ENCODE peak calls at places on chromosomes 3 and 15, in eight cellular contexts. J is SJSA1, L is body of pancreas, G is WERI-Rb-1, I is neural progenitor cell, P is Panc1, F is IMR-90, Y is lower lobe of right lung. U is an unnamed sample. For H3K36me3, the result is how much of the 10 kb centered on the place peaks cover.

GRCh38 chr3:159236306-159236705 is 434.5 kb downstream of the MFSD1 start:
- DNase-seq in J (no peak), L (no peak), G (no peak), I (no peak), P (no peak), F (no peak), Y (no peak), U (no peak)

GRCh38 chr15:57559875-57560274 is 31.8 kb upstream of the MYZAP start:
- DNase-seq in J (peak), L (peak), G (peak), I (peak), P (peak), F (no peak), Y (peak), U (peak)

GRCh38 chr3:141412087-141412935 is 44.0 kb downstream of the ZBTB38 start:
- DNase-seq in J (peak), L (peak), G (no peak), I (peak), P (no peak), F (peak), Y (no peak), U (peak)

GRCh38 chr15:64461577-64462162 is 1.3 kb downstream of the ZNF609 start:
- DNase-seq in J (peak), L (no peak), G (peak), I (peak), P (no peak), F (peak), Y (no peak), U (no peak)

GRCh38 chr3:40677749-40678148 is 153.0 kb downstream of the ZNF621 start:
- DNase-seq in J (no peak), L (no peak), G (no peak), I (peak), P (no peak), F (no peak), Y (no peak), U (no peak)

GRCh38 chr3:22089284-22089683 is 338.3 kb upstream of the ZNF385D start:
- DNase-seq in J (no peak), L (peak), G (peak), I (peak), P (no peak), F (peak), Y (no peak), U (peak)

GRCh38 chr15:75712668-75713337 is at the start of gene CSPG4:
- DNase-seq in J (no peak), L (no peak), G (no peak), I (peak), P (no peak), F (peak), Y (no peak), U (peak)

GRCh38 chr3:127114337-127115070 is 78.4 kb upstream of the PRR23E start:
- DNase-seq in J (no peak), L (no peak), G (no peak), I (no peak), P (no peak), F (no peak), Y (no peak), U (no peak)

GRCh38 chr3:50660386-50660785 is 14.3 kb upstream of the DOCK3 start:
- DNase-seq in J (no peak), L (no peak), G (no peak), I (no peak), P (no peak), F (no peak), Y (no peak), U (peak)

DNA sequence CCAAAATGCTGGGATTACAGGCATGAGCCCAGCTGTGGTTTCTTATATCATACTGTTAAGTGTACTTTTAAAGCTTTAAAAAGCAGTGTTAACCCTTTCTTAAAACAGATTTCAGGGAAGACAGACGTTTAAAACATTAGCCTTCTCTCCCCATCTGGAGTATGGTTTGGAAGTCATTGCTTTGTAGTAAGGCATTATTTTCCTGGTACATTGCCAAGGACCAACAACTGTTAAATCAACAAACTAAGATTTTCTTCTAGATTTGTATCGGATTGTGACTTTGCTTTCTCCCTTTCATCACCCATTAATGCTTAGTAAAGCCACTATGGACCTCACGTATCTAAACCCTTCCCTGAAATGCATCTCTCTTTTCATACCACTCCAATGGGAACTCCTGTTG is 50.5 kb downstream of the UBE2E1 start:
- DNase-seq in J (no peak), L (no peak), G (no peak), I (no peak), P (no peak), F (peak), Y (no peak), U (no peak)
- H3K36me3 ChIP-seq in J (under half), L (under half), G (under half), I (under half), P (under half), F (under half), Y (under half), U (under half)

GRCh38 chr15:72584006-72584405 is 70.5 kb upstream of the GOLGA6B start:
- DNase-seq in J (no peak), L (no peak), G (no peak), I (peak), P (no peak), F (peak), Y (no peak), U (no peak)
- H3K36me3 ChIP-seq in J (half or more), L (under half), G (half or more), I (under half), P (under half), F (under half), Y (half or more), U (under half)

GRCh38 chr3:132456141-132456540 is 38.8 kb downstream of the DNAJC13 start:
- DNase-seq in J (no peak), L (no peak), G (peak), I (no peak), P (no peak), F (no peak), Y (no peak), U (no peak)
- H3K36me3 ChIP-seq in J (half or more), L (under half), G (half or more), I (under half), P (under half), F (under half), Y (half or more), U (half or more)

GRCh38 chr15:70061086-70061370 is 36.7 kb downstream of the TLE3 start:
- DNase-seq in J (no peak), L (no peak), G (no peak), I (no peak), P (no peak), F (no peak), Y (peak), U (no peak)
- H3K36me3 ChIP-seq in J (half or more), L (under half), G (half or more), I (under half), P (under half), F (half or more), Y (half or more), U (under half)

GRCh38 chr3:10312866-10313265 is 8.0 kb downstream of the SEC13 start:
- DNase-seq in J (no peak), L (no peak), G (no peak), I (no peak), P (no peak), F (no peak), Y (no peak), U (no peak)

GRCh38 chr3:10312391-10312790 is 8.5 kb downstream of the SEC13 start:
- DNase-seq in J (no peak), L (no peak), G (no peak), I (no peak), P (no peak), F (no peak), Y (no peak), U (no peak)

GRCh38 chr3:10315771-10316344 is 5.1 kb downstream of the SEC13 start:
- DNase-seq in J (no peak), L (no peak), G (no peak), I (no peak), P (no peak), F (no peak), Y (no peak), U (no peak)

GRCh38 chr3:10317311-10317960 is 3.5 kb downstream of the SEC13 start:
- DNase-seq in J (no peak), L (no peak), G (no peak), I (no peak), P (no peak), F (no peak), Y (no peak), U (no peak)

GRCh38 chr3:10315101-10315500 is 5.8 kb downstream of the SEC13 start:
- DNase-seq in J (no peak), L (no peak), G (no peak), I (no peak), P (no peak), F (no peak), Y (no peak), U (no peak)
- H3K36me3 ChIP-seq in J (half or more), L (under half), G (half or more), I (under half), P (under half), F (half or more), Y (half or more), U (under half)

GRCh38 chr3:183775781-183776180 is 49.6 kb downstream of the MAP6D1 start:
- DNase-seq in J (no peak), L (no peak), G (no peak), I (no peak), P (no peak), F (no peak), Y (no peak), U (no peak)

GRCh38 chr3:183779896-183780450 is 45.4 kb downstream of the MAP6D1 start:
- DNase-seq in J (no peak), L (no peak), G (no peak), I (no peak), P (no peak), F (peak), Y (peak), U (no peak)

GRCh38 chr3:183777016-183777618 is 48.3 kb downstream of the MAP6D1 start:
- DNase-seq in J (no peak), L (no peak), G (no peak), I (no peak), P (no peak), F (no peak), Y (no peak), U (no peak)

GRCh38 chr3:183769453-183769852 is 55.9 kb downstream of the MAP6D1 start:
- DNase-seq in J (no peak), L (no peak), G (no peak), I (no peak), P (no peak), F (no peak), Y (no peak), U (no peak)

DNA sequence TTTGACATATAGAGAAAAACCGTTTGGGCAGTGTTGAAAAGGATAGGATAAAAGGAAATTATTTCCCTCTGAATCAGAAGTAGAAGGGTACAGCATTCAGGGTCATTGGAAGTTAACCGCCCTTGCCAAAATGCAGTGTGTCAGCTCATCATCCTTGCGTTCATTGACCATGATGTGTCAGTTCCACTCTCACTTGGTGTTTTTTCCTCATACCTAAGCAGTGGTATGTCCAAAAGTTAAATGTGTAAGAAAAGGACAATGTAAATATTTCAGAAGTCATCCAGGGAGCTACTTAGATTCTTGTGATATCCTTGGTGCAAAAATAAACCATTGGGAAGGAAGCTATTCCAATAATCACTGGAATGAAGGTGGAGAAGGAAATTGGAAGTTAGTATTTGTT is 50.7 kb downstream of the MAP6D1 start:
- DNase-seq in J (no peak), L (no peak), G (no peak), I (no peak), P (no peak), F (peak), Y (no peak), U (no peak)
- H3K36me3 ChIP-seq in J (half or more), L (under half), G (half or more), I (under half), P (under half), F (under half), Y (half or more), U (under half)

DNA sequence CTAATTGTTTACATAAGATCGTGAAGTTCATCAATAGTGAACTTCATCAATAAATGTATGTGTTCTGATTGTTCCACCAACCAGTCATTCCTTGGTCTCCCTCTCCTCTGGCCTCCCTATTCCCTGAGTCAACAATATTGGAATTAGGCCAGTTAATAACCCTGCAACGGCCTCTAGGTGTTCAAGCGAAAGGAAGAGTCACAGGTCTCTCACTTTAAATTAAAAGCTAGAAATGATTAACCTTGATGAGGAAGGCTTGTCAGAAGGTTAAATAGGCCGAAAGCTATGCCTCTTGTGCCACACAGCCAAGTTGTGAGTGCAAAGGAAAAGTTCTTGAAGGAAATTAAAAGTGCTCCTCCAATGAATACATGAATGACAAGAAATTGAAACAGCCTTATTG is 89.4 kb upstream of the ACKR4 start:
- DNase-seq in J (no peak), L (no peak), G (no peak), I (no peak), P (no peak), F (no peak), Y (no peak), U (no peak)
- H3K36me3 ChIP-seq in J (half or more), L (under half), G (half or more), I (under half), P (half or more), F (under half), Y (half or more), U (under half)

DNA sequence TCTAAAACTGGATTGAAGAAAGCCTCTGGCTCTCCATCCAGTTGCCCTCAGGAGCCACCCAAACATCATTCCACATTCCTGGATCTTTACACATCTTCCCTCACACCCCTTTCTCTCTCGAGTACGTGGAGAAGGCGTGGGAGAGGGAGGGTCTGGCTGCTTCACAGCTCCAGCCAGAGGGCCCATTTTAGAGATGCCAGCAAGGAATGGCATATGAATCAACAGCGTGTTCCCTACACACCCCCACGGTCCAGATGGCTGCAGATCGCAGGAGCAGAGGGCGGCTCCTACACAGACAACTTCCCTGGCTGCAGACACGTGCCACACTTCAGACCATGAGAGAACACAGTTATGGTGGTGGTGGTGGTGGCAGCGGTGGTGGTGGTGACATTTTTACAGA is 280.1 kb downstream of the ERC2 start:
- DNase-seq in J (no peak), L (no peak), G (no peak), I (no peak), P (no peak), F (no peak), Y (no peak), U (no peak)
- H3K36me3 ChIP-seq in J (under half), L (under half), G (under half), I (under half), P (under half), F (under half), Y (under half), U (under half)

GRCh38 chr3:53242642-53243041 is 13.2 kb downstream of the TKT start:
- DNase-seq in J (no peak), L (no peak), G (no peak), I (no peak), P (no peak), F (no peak), Y (peak), U (no peak)

GRCh38 chr3:53242155-53242554 is 13.7 kb downstream of the TKT start:
- DNase-seq in J (no peak), L (peak), G (no peak), I (no peak), P (no peak), F (no peak), Y (no peak), U (no peak)

GRCh38 chr3:53239800-53240199 is 16.0 kb downstream of the TKT start:
- DNase-seq in J (no peak), L (no peak), G (no peak), I (no peak), P (no peak), F (no peak), Y (no peak), U (no peak)

GRCh38 chr3:53243165-53243564 is 12.7 kb downstream of the TKT start:
- DNase-seq in J (peak), L (no peak), G (no peak), I (no peak), P (no peak), F (no peak), Y (peak), U (no peak)

DNA sequence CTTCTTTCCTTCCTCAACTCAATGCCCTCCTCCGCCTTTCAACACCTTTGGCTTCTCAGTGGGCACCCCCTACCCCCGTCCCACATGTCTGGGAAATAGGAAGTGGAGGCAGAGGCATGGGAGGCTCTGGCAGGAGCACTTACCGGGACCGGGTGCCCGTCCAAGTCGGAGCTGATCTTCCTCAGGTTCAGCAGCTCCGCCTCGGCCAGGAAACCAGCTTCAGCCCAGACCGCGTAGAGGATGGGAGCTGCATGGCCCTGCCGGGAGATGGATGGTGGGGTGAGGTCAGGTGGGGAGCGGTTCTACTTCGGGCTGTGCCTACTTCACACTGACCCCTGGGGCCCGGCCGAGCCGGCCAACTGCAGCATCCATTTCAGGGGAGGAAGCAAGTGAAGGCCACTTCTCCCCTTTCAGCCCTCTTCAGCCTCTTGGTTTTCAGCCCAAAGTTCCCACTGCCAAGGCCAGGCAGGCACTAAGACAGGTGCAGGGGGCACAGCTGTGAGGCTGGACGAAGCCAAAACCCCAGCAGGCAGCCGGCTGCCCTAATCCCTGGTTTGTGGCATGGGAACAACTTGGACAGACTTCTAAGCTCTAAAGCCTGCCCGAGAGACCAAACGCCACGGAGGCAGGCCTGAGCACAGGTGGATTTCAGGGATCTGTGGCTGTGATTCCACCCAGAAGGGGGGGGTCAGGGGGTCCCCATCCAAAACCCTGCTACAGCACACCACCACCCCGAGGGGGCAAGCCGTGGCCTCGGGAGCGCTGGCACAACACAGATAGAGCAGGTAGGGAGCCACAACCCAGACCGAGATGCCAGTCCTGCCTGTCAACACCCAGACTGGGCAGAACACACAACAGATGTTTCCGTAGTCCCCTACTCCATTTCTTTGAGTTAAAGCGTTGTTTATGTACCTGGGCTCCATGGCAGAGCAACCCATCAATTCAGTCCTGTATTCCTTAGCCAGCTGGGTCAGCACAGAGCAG is 14.5 kb downstream of the TKT start:
- DNase-seq in J (no peak), L (no peak), G (no peak), I (no peak), P (no peak), F (no peak), Y (no peak), U (no peak)
- H3K36me3 ChIP-seq in J (half or more), L (under half), G (half or more), I (under half), P (under half), F (half or more), Y (half or more), U (under half)

GRCh38 chr15:77474987-77475385 is 54.3 kb downstream of the HMG20A start:
- DNase-seq in J (no peak), L (no peak), G (peak), I (no peak), P (no peak), F (no peak), Y (no peak), U (no peak)
- H3K36me3 ChIP-seq in J (under half), L (under half), G (under half), I (under half), P (under half), F (under half), Y (half or more), U (under half)